ENCODE peak calls at places on chromosome 13, in eight cellular contexts. F is T-helper 1 cell, Q is BJ, E is GM12891, U is LoVo, D is hypothalamus, P is HTR-8/SVneo, W is nucleus accumbens. I is an unnamed sample.

GRCh38 chr13:30866692-30867669 is 39.1 kb upstream of the MEDAG start:
- DNase-seq in F (no peak), Q (no peak), E (no peak), U (no peak), D (no peak), P (no peak), W (no peak), I (no peak)

GRCh38 chr13:49296659-49297058 is 48.9 kb downstream of the CDADC1 start:
- DNase-seq in F (no peak), Q (no peak), E (no peak), U (no peak), D (no peak), P (no peak), W (no peak), I (no peak)

GRCh38 chr13:97413694-97414093 is 20.3 kb upstream of the RAP2A start:
- DNase-seq in F (no peak), Q (no peak), E (no peak), U (no peak), D (no peak), P (no peak), W (no peak), I (no peak)

GRCh38 chr13:49561064-49561410 is 24.3 kb downstream of the RCBTB1 start:
- DNase-seq in F (no peak), Q (no peak), E (no peak), U (no peak), D (no peak), P (no peak), W (no peak), I (no peak)

GRCh38 chr13:27403252-27403678 is 21.2 kb upstream of the GTF3A start:
- DNase-seq in F (no peak), Q (peak), E (no peak), U (peak), D (no peak), P (peak), W (no peak), I (no peak)

GRCh38 chr13:42211704-42212103 is 60.2 kb upstream of the AKAP11 start:
- DNase-seq in F (no peak), Q (peak), E (no peak), U (no peak), D (no peak), P (no peak), W (no peak), I (no peak)

GRCh38 chr13:40315416-40316064 is 350.9 kb downstream of the FOXO1 start:
- DNase-seq in F (peak), Q (no peak), E (no peak), U (no peak), D (no peak), P (no peak), W (no peak), I (no peak)

GRCh38 chr13:53138369-53139036 is 109.9 kb downstream of the OLFM4 start:
- DNase-seq in F (no peak), Q (peak), E (no peak), U (no peak), D (no peak), P (no peak), W (no peak), I (no peak)

GRCh38 chr13:58313219-58313618 is 681.7 kb downstream of the PCDH17 start:
- DNase-seq in F (no peak), Q (no peak), E (no peak), U (no peak), D (no peak), P (no peak), W (no peak), I (no peak)

GRCh38 chr13:107554355-107554905 is 660.9 kb downstream of the LIG4 start:
- DNase-seq in F (no peak), Q (no peak), E (no peak), U (no peak), D (no peak), P (no peak), W (no peak), I (no peak)

GRCh38 chr13:29908917-29909755 is 58.7 kb upstream of the UBL3 start:
- DNase-seq in F (no peak), Q (no peak), E (no peak), U (no peak), D (no peak), P (no peak), W (no peak), I (no peak)